ENCODE peak calls at places on chromosomes 12 and 14, in nine cellular contexts. One of them, this sample, is unnamed.

GRCh38 chr14:67892466-67893120 is 73.0 kb downstream of the RAD51B start:
- DNase-seq in ascending aorta: no peak
- DNase-seq in neuronal stem cell: no peak
- DNase-seq in A549: no peak
- DNase-seq in heart left ventricle: no peak
- DNase-seq in IMR-90: no peak
- DNase-seq in K562: no peak
- DNase-seq in mammary epithelial cell: no peak
- DNase-seq in AG04450: no peak
- DNase-seq in this sample: no peak

GRCh38 chr12:29208060-29208459 is 59.0 kb downstream of the FAR2 start:
- DNase-seq in ascending aorta: no peak
- DNase-seq in neuronal stem cell: no peak
- DNase-seq in A549: no peak
- DNase-seq in heart left ventricle: no peak
- DNase-seq in IMR-90: no peak
- DNase-seq in K562: no peak
- DNase-seq in mammary epithelial cell: no peak
- DNase-seq in AG04450: no peak
- DNase-seq in this sample: no peak

GRCh38 chr12:131443019-131444000 is 267.6 kb upstream of the SFSWAP start:
- DNase-seq in ascending aorta: no peak
- DNase-seq in neuronal stem cell: no peak
- DNase-seq in A549: no peak
- DNase-seq in heart left ventricle: no peak
- DNase-seq in IMR-90: no peak
- DNase-seq in K562: no peak
- DNase-seq in mammary epithelial cell: no peak
- DNase-seq in AG04450: no peak
- DNase-seq in this sample: no peak

GRCh38 chr12:13573698-13574321 is 377.3 kb downstream of the EMP1 start:
- DNase-seq in ascending aorta: no peak
- DNase-seq in neuronal stem cell: no peak
- DNase-seq in A549: peak
- DNase-seq in heart left ventricle: no peak
- DNase-seq in IMR-90: peak
- DNase-seq in K562: no peak
- DNase-seq in mammary epithelial cell: peak
- DNase-seq in AG04450: no peak
- DNase-seq in this sample: peak

GRCh38 chr12:131615316-131616053 is 95.4 kb upstream of the SFSWAP start:
- DNase-seq in ascending aorta: no peak
- DNase-seq in neuronal stem cell: no peak
- DNase-seq in A549: no peak
- DNase-seq in heart left ventricle: no peak
- DNase-seq in IMR-90: no peak
- DNase-seq in K562: no peak
- DNase-seq in mammary epithelial cell: no peak
- DNase-seq in AG04450: no peak
- DNase-seq in this sample: no peak

GRCh38 chr14:91249841-91250616 is 5.5 kb upstream of the GPR68 start:
- DNase-seq in ascending aorta: no peak
- DNase-seq in neuronal stem cell: no peak
- DNase-seq in A549: no peak
- DNase-seq in heart left ventricle: no peak
- DNase-seq in IMR-90: no peak
- DNase-seq in K562: no peak
- DNase-seq in mammary epithelial cell: peak
- DNase-seq in AG04450: no peak
- DNase-seq in this sample: no peak

GRCh38 chr12:113259499-113259953 is 38.3 kb downstream of the TPCN1 start:
- DNase-seq in ascending aorta: peak
- DNase-seq in neuronal stem cell: no peak
- DNase-seq in A549: no peak
- DNase-seq in heart left ventricle: peak
- DNase-seq in IMR-90: no peak
- DNase-seq in K562: no peak
- DNase-seq in mammary epithelial cell: no peak
- DNase-seq in AG04450: no peak
- DNase-seq in this sample: no peak

GRCh38 chr12:112711507-112711906 is 80.0 kb upstream of the RPH3A start:
- DNase-seq in ascending aorta: no peak
- DNase-seq in neuronal stem cell: no peak
- DNase-seq in A549: no peak
- DNase-seq in heart left ventricle: no peak
- DNase-seq in IMR-90: no peak
- DNase-seq in K562: no peak
- DNase-seq in mammary epithelial cell: no peak
- DNase-seq in AG04450: no peak
- DNase-seq in this sample: no peak

GRCh38 chr12:15856097-15856982 is 25.8 kb upstream of the STRAP start:
- DNase-seq in ascending aorta: peak
- DNase-seq in neuronal stem cell: peak
- DNase-seq in A549: peak
- DNase-seq in heart left ventricle: no peak
- DNase-seq in IMR-90: peak
- DNase-seq in K562: peak
- DNase-seq in mammary epithelial cell: peak
- DNase-seq in AG04450: no peak
- DNase-seq in this sample: peak

GRCh38 chr12:114439833-114440449 is 34.0 kb upstream of the TBX5 start:
- DNase-seq in ascending aorta: no peak
- DNase-seq in neuronal stem cell: no peak
- DNase-seq in A549: no peak
- DNase-seq in heart left ventricle: no peak
- DNase-seq in IMR-90: no peak
- DNase-seq in K562: no peak
- DNase-seq in mammary epithelial cell: no peak
- DNase-seq in AG04450: no peak
- DNase-seq in this sample: no peak

GRCh38 chr12:3130053-3130805 is 53.0 kb downstream of the TSPAN9 start:
- DNase-seq in ascending aorta: no peak
- DNase-seq in neuronal stem cell: no peak
- DNase-seq in A549: no peak
- DNase-seq in heart left ventricle: no peak
- DNase-seq in IMR-90: peak
- DNase-seq in K562: no peak
- DNase-seq in mammary epithelial cell: peak
- DNase-seq in AG04450: no peak
- DNase-seq in this sample: no peak

GRCh38 chr12:38844237-38844636 is 61.2 kb downstream of the CPNE8 start:
- DNase-seq in ascending aorta: no peak
- DNase-seq in neuronal stem cell: no peak
- DNase-seq in A549: no peak
- DNase-seq in heart left ventricle: no peak
- DNase-seq in IMR-90: no peak
- DNase-seq in K562: no peak
- DNase-seq in mammary epithelial cell: no peak
- DNase-seq in AG04450: no peak
- DNase-seq in this sample: no peak

GRCh38 chr12:38838211-38838850 is 67.1 kb downstream of the CPNE8 start:
- DNase-seq in ascending aorta: no peak
- DNase-seq in neuronal stem cell: no peak
- DNase-seq in A549: no peak
- DNase-seq in heart left ventricle: no peak
- DNase-seq in IMR-90: no peak
- DNase-seq in K562: no peak
- DNase-seq in mammary epithelial cell: no peak
- DNase-seq in AG04450: no peak
- DNase-seq in this sample: no peak
- H3K4me3 ChIP-seq in ascending aorta: no peak
- H3K4me3 ChIP-seq in neuronal stem cell: no peak
- H3K4me3 ChIP-seq in A549: no peak
- H3K4me3 ChIP-seq in heart left ventricle: no peak
- H3K4me3 ChIP-seq in IMR-90: no peak
- H3K4me3 ChIP-seq in K562: no peak
- H3K4me3 ChIP-seq in mammary epithelial cell: no peak
- H3K4me3 ChIP-seq in AG04450: no peak
- H3K4me3 ChIP-seq in this sample: no peak

GRCh38 chr12:110640275-110641025 is 26.5 kb downstream of the TCTN1 start:
- DNase-seq in ascending aorta: no peak
- DNase-seq in neuronal stem cell: no peak
- DNase-seq in A549: no peak
- DNase-seq in heart left ventricle: peak
- DNase-seq in IMR-90: no peak
- DNase-seq in K562: no peak
- DNase-seq in mammary epithelial cell: no peak
- DNase-seq in AG04450: no peak
- DNase-seq in this sample: no peak

GRCh38 chr12:110639336-110640178 is 25.6 kb downstream of the TCTN1 start:
- DNase-seq in ascending aorta: no peak
- DNase-seq in neuronal stem cell: no peak
- DNase-seq in A549: no peak
- DNase-seq in heart left ventricle: no peak
- DNase-seq in IMR-90: peak
- DNase-seq in K562: peak
- DNase-seq in mammary epithelial cell: peak
- DNase-seq in AG04450: peak
- DNase-seq in this sample: peak

GRCh38 chr12:110637869-110638441 is 24.0 kb downstream of the TCTN1 start:
- DNase-seq in ascending aorta: no peak
- DNase-seq in neuronal stem cell: no peak
- DNase-seq in A549: no peak
- DNase-seq in heart left ventricle: no peak
- DNase-seq in IMR-90: no peak
- DNase-seq in K562: no peak
- DNase-seq in mammary epithelial cell: no peak
- DNase-seq in AG04450: no peak
- DNase-seq in this sample: no peak

GRCh38 chr12:110638792-110639191 is 24.9 kb downstream of the TCTN1 start:
- DNase-seq in ascending aorta: no peak
- DNase-seq in neuronal stem cell: no peak
- DNase-seq in A549: no peak
- DNase-seq in heart left ventricle: no peak
- DNase-seq in IMR-90: peak
- DNase-seq in K562: no peak
- DNase-seq in mammary epithelial cell: no peak
- DNase-seq in AG04450: no peak
- DNase-seq in this sample: no peak

GRCh38 chr12:110641512-110641911 is 27.6 kb downstream of the TCTN1 start:
- DNase-seq in ascending aorta: no peak
- DNase-seq in neuronal stem cell: peak
- DNase-seq in A549: no peak
- DNase-seq in heart left ventricle: peak
- DNase-seq in IMR-90: peak
- DNase-seq in K562: peak
- DNase-seq in mammary epithelial cell: no peak
- DNase-seq in AG04450: no peak
- DNase-seq in this sample: peak
- H3K27ac ChIP-seq in ascending aorta: peak
- H3K27ac ChIP-seq in neuronal stem cell: no peak
- H3K27ac ChIP-seq in A549: no peak
- H3K27ac ChIP-seq in heart left ventricle: peak
- H3K27ac ChIP-seq in IMR-90: no peak
- H3K27ac ChIP-seq in K562: no peak
- H3K27ac ChIP-seq in mammary epithelial cell: no peak
- H3K27ac ChIP-seq in AG04450: no peak
- H3K27ac ChIP-seq in this sample: no peak

DNA sequence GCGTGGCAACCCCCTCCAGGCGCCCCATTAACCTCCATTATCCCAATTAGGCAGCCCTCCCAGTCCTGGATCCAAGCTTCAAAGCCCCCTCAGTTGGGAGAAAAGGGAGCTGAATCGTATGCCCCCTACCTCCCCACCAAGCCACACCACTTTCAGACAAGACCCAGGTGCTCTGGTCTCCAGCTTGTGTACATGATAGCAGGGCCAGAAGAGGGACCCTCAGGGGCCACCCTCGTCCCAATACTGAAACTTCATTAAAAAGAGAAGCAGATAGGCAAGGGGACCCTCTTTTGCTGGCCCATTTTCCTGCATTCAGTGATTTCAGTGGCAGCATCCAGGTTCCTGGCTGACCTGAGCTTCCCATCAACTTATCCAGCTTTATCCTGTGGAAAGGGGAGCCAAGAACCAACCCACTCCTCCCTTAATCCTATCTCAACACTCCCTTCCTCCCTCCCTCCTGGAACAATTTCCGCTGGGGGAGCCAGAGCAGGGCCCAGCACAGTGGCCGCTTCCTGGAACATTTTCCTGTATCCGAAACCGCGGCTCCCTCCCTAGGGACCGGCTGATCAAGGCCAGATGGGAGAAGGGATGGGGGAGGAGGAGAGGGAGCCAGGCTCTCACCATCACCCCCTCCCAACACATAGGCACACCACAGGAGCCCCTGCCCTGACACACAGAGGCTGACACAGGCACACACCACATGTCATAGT is 9.5 kb upstream of the SP7 start:
- DNase-seq in ascending aorta: no peak
- DNase-seq in neuronal stem cell: no peak
- DNase-seq in A549: no peak
- DNase-seq in heart left ventricle: peak
- DNase-seq in IMR-90: no peak
- DNase-seq in K562: no peak
- DNase-seq in mammary epithelial cell: no peak
- DNase-seq in AG04450: no peak
- DNase-seq in this sample: peak
- H3K4me3 ChIP-seq in ascending aorta: peak
- H3K4me3 ChIP-seq in neuronal stem cell: peak
- H3K4me3 ChIP-seq in A549: peak
- H3K4me3 ChIP-seq in heart left ventricle: peak
- H3K4me3 ChIP-seq in IMR-90: no peak
- H3K4me3 ChIP-seq in K562: peak
- H3K4me3 ChIP-seq in mammary epithelial cell: peak
- H3K4me3 ChIP-seq in AG04450: peak
- H3K4me3 ChIP-seq in this sample: peak

GRCh38 chr14:103695331-103696026 is 19.8 kb downstream of the XRCC3 start:
- DNase-seq in ascending aorta: no peak
- DNase-seq in neuronal stem cell: no peak
- DNase-seq in A549: no peak
- DNase-seq in heart left ventricle: no peak
- DNase-seq in IMR-90: no peak
- DNase-seq in K562: no peak
- DNase-seq in mammary epithelial cell: no peak
- DNase-seq in AG04450: no peak
- DNase-seq in this sample: no peak

GRCh38 chr14:103697196-103697595 is 18.1 kb downstream of the XRCC3 start:
- DNase-seq in ascending aorta: no peak
- DNase-seq in neuronal stem cell: no peak
- DNase-seq in A549: no peak
- DNase-seq in heart left ventricle: no peak
- DNase-seq in IMR-90: no peak
- DNase-seq in K562: no peak
- DNase-seq in mammary epithelial cell: no peak
- DNase-seq in AG04450: no peak
- DNase-seq in this sample: no peak

GRCh38 chr14:103697601-103698379 is 17.5 kb downstream of the XRCC3 start:
- DNase-seq in ascending aorta: no peak
- DNase-seq in neuronal stem cell: no peak
- DNase-seq in A549: no peak
- DNase-seq in heart left ventricle: no peak
- DNase-seq in IMR-90: no peak
- DNase-seq in K562: no peak
- DNase-seq in mammary epithelial cell: no peak
- DNase-seq in AG04450: no peak
- DNase-seq in this sample: no peak

GRCh38 chr14:103696027-103696402 is 19.2 kb downstream of the XRCC3 start:
- DNase-seq in ascending aorta: no peak
- DNase-seq in neuronal stem cell: no peak
- DNase-seq in A549: no peak
- DNase-seq in heart left ventricle: no peak
- DNase-seq in IMR-90: no peak
- DNase-seq in K562: no peak
- DNase-seq in mammary epithelial cell: no peak
- DNase-seq in AG04450: no peak
- DNase-seq in this sample: no peak

GRCh38 chr14:103696466-103697071 is 18.7 kb downstream of the XRCC3 start:
- DNase-seq in ascending aorta: peak
- DNase-seq in neuronal stem cell: no peak
- DNase-seq in A549: no peak
- DNase-seq in heart left ventricle: peak
- DNase-seq in IMR-90: peak
- DNase-seq in K562: no peak
- DNase-seq in mammary epithelial cell: no peak
- DNase-seq in AG04450: peak
- DNase-seq in this sample: peak
- H3K27ac ChIP-seq in ascending aorta: peak
- H3K27ac ChIP-seq in neuronal stem cell: no peak
- H3K27ac ChIP-seq in A549: no peak
- H3K27ac ChIP-seq in heart left ventricle: peak
- H3K27ac ChIP-seq in IMR-90: peak
- H3K27ac ChIP-seq in K562: no peak
- H3K27ac ChIP-seq in mammary epithelial cell: no peak
- H3K27ac ChIP-seq in AG04450: peak
- H3K27ac ChIP-seq in this sample: peak

This sample was measured in brain microvascular endothelial cell.